ENCODE peak calls at places on chromosomes 3 and 15, in four cellular contexts. U is neuronal stem cell, O is ELF-1, N is retina. T is an unnamed sample.

GRCh38 chr3:177554900-177555759 is 357.8 kb upstream of the TBL1XR1 start:
- DNase-seq in U (no peak), O (peak), N (no peak), T (peak)

GRCh38 chr3:37400945-37401344 is 226.6 kb upstream of the LRRFIP2 start:
- DNase-seq in U (no peak), O (no peak), N (no peak), T (no peak)

GRCh38 chr15:75542386-75542797 is 36.7 kb downstream of the PTPN9 start:
- DNase-seq in U (no peak), O (no peak), N (peak), T (no peak)

GRCh38 chr3:165835431-165835830 is 1.8 kb downstream of the BCHE start:
- DNase-seq in U (no peak), O (no peak), N (no peak), T (no peak)

GRCh38 chr15:45429974-45430792 is 51.8 kb upstream of the GATM start:
- DNase-seq in U (peak), O (peak), N (peak), T (peak)

GRCh38 chr3:12143949-12144504 is 14.7 kb downstream of the TIMP4 start:
- DNase-seq in U (no peak), O (no peak), N (no peak), T (peak)

GRCh38 chr3:170277833-170278586 is 55.8 kb downstream of the PRKCI start:
- DNase-seq in U (no peak), O (no peak), N (no peak), T (no peak)

GRCh38 chr3:160225181-160226025 is at the start of gene C3orf80:
- DNase-seq in U (peak), O (peak), N (peak), T (peak)

GRCh38 chr3:74465652-74466415 is 148.6 kb downstream of the CNTN3 start:
- DNase-seq in U (no peak), O (no peak), N (peak), T (peak)

GRCh38 chr3:172070269-172070668 is 30.9 kb downstream of the FNDC3B start:
- DNase-seq in U (no peak), O (no peak), N (no peak), T (no peak)

GRCh38 chr3:186529204-186529999 is 14.8 kb downstream of the CRYGS start:
- DNase-seq in U (peak), O (no peak), N (no peak), T (no peak)

GRCh38 chr3:13547591-13548371 is 1.1 kb upstream of the FBLN2 start:
- DNase-seq in U (no peak), O (no peak), N (no peak), T (no peak)

GRCh38 chr3:170331143-170331542 is 26.4 kb upstream of the SKIL start:
- DNase-seq in U (no peak), O (no peak), N (no peak), T (no peak)

GRCh38 chr15:80697316-80697715 is 2.2 kb downstream of the ABHD17C start:
- DNase-seq in U (no peak), O (no peak), N (no peak), T (no peak)

GRCh38 chr15:71252036-71252898 is 137.0 kb downstream of the THSD4 start:
- DNase-seq in U (no peak), O (peak), N (peak), T (no peak)

GRCh38 chr15:82540055-82540983 is at the start of gene RPS17:
- DNase-seq in U (peak), O (peak), N (peak), T (peak)

GRCh38 chr3:123423026-123423425 is 25.9 kb downstream of the ADCY5 start:
- DNase-seq in U (no peak), O (no peak), N (no peak), T (no peak)

GRCh38 chr3:143849854-143850549 is 1.7 kb upstream of the SLC9A9 start:
- DNase-seq in U (no peak), O (no peak), N (no peak), T (peak)

GRCh38 chr3:134294302-134294925 is 43.8 kb upstream of the RYK start:
- DNase-seq in U (no peak), O (no peak), N (no peak), T (no peak)

GRCh38 chr3:53803816-53804545 is 42.2 kb downstream of the CHDH start:
- DNase-seq in U (no peak), O (peak), N (no peak), T (no peak)

GRCh38 chr3:146705205-146705604 is 100.1 kb upstream of the PLSCR5 start:
- DNase-seq in U (no peak), O (no peak), N (no peak), T (no peak)

GRCh38 chr3:65412591-65412990 is 626.1 kb downstream of the MAGI1 start:
- DNase-seq in U (no peak), O (peak), N (no peak), T (no peak)

T was measured in AG08395.